ENCODE peak calls at places on chromosomes 16 and 17, in four cellular contexts. U is stimulated activated CD4-positive, alpha-beta T cell treated with anti-CD3 and anti-CD28 coated beads, Interleukin-12 subunit alpha, Interleukin-12 subunit beta, amount 100 ng/mL, for 48 hours; M is IMR-90; D is HT-29. R is an unnamed sample.

GRCh38 chr17:74288785-74289184 is 14.8 kb downstream of the DNAI2 start:
- DNase-seq in U (no peak), M (no peak), D (no peak), R (no peak)

GRCh38 chr16:89853306-89853993 is 19.9 kb upstream of the TCF25 start:
- DNase-seq in U (no peak), M (no peak), D (peak), R (peak)

GRCh38 chr17:35089846-35090193 is 26.3 kb upstream of the RFFL start:
- DNase-seq in U (peak), M (peak), D (no peak), R (peak)

GRCh38 chr17:64420143-64420670 is 28.7 kb upstream of the MILR1 start:
- DNase-seq in U (peak), M (peak), D (peak), R (no peak)

GRCh38 chr17:75318615-75319222 is 29.5 kb upstream of the SLC25A19 start:
- DNase-seq in U (no peak), M (no peak), D (no peak), R (no peak)

GRCh38 chr17:34961093-34961911 is at the start of the genes CCT6B and ZNF830:
- DNase-seq in U (peak), M (peak), D (peak), R (peak)

GRCh38 chr17:36512641-36513040 is 22.0 kb downstream of the MYO19 start:
- DNase-seq in U (no peak), M (no peak), D (no peak), R (no peak)

GRCh38 chr17:66842505-66842904 is 7.6 kb downstream of the CACNG5 start:
- DNase-seq in U (no peak), M (no peak), D (no peak), R (no peak)

GRCh38 chr17:263271-263670 is 81.8 kb upstream of the DOC2B start:
- DNase-seq in U (no peak), M (no peak), D (no peak), R (no peak)

GRCh38 chr17:21358682-21359482 is 17.3 kb upstream of the KCNJ12 start:
- DNase-seq in U (no peak), M (no peak), D (no peak), R (peak)

GRCh38 chr16:2162676-2163118 is 7.1 kb downstream of the TRAF7 start:
- DNase-seq in U (no peak), M (no peak), D (peak), R (no peak)

GRCh38 chr16:27918755-27919154 is 144.8 kb downstream of the GSG1L start:
- DNase-seq in U (no peak), M (peak), D (no peak), R (no peak)

GRCh38 chr17:81378941-81379511 is 16.2 kb upstream of the BAHCC1 start:
- DNase-seq in U (no peak), M (no peak), D (no peak), R (no peak)

GRCh38 chr16:24810951-24811843 is 34.6 kb upstream of the SLC5A11 start:
- DNase-seq in U (no peak), M (no peak), D (no peak), R (no peak)

GRCh38 chr16:67447508-67448076 is 16.7 kb downstream of the HSD11B2 start:
- DNase-seq in U (peak), M (peak), D (peak), R (peak)

GRCh38 chr16:31200821-31201510 is 1.6 kb downstream of the PYCARD start:
- DNase-seq in U (no peak), M (no peak), D (no peak), R (no peak)

GRCh38 chr17:15659663-15660062 is 24.4 kb downstream of the TRIM16 start:
- DNase-seq in U (no peak), M (no peak), D (peak), R (no peak)

GRCh38 chr16:9042943-9043680 is 48.3 kb upstream of the HAPSTR1 start:
- DNase-seq in U (no peak), M (peak), D (no peak), R (no peak)

GRCh38 chr17:80921159-80921558 is 70.5 kb upstream of the CHMP6 start:
- DNase-seq in U (no peak), M (no peak), D (no peak), R (no peak)

GRCh38 chr16:8818499-8819270 is 21.0 kb downstream of the PMM2 start:
- DNase-seq in U (no peak), M (no peak), D (no peak), R (no peak)

GRCh38 chr16:79571065-79571697 is 29.4 kb downstream of the MAF start:
- DNase-seq in U (no peak), M (no peak), D (no peak), R (no peak)

GRCh38 chr16:27378871-27379580 is 22.9 kb upstream of the IL21R start:
- DNase-seq in U (no peak), M (peak), D (no peak), R (no peak)

GRCh38 chr16:20136446-20136968 is 62.8 kb upstream of the GPR139 start:
- DNase-seq in U (no peak), M (no peak), D (no peak), R (no peak)

GRCh38 chr17:8997994-8998628 is 23.2 kb upstream of the NTN1 start:
- DNase-seq in U (peak), M (peak), D (peak), R (peak)

GRCh38 chr16:11796227-11797165 is 562 bp downstream of the ZC3H7A start:
- DNase-seq in U (no peak), M (peak), D (no peak), R (peak)

GRCh38 chr16:30724641-30725464 is 23.4 kb upstream of the PHKG2 start:
- DNase-seq in U (no peak), M (no peak), D (no peak), R (peak)

GRCh38 chr16:82563401-82563800 is 63.4 kb upstream of the CDH13 start:
- DNase-seq in U (no peak), M (no peak), D (no peak), R (no peak)

GRCh38 chr17:64741924-64742670 is 80.0 kb upstream of the SMURF2 start:
- DNase-seq in U (no peak), M (peak), D (no peak), R (no peak)

GRCh38 chr16:87169509-87169985 is 147.6 kb downstream of the C16orf95 start:
- DNase-seq in U (no peak), M (peak), D (no peak), R (no peak)

GRCh38 chr16:64445649-64446048 is 676.2 kb downstream of the CDH11 start:
- DNase-seq in U (no peak), M (peak), D (no peak), R (no peak)

GRCh38 chr17:6108382-6108781 is 38.2 kb downstream of the WSCD1 start:
- DNase-seq in U (no peak), M (no peak), D (no peak), R (peak)

GRCh38 chr16:56601325-56601724 is 7.1 kb upstream of the MT2A start:
- DNase-seq in U (no peak), M (no peak), D (no peak), R (no peak)

GRCh38 chr16:84139628-84140258 is 5.2 kb downstream of the HSDL1 start:
- DNase-seq in U (no peak), M (no peak), D (no peak), R (no peak)

GRCh38 chr17:9628509-9628908 is 16.8 kb upstream of the USP43 start:
- DNase-seq in U (no peak), M (no peak), D (peak), R (peak)

GRCh38 chr17:49676276-49676868 is 1.5 kb downstream of the SPOP start:
- DNase-seq in U (peak), M (peak), D (no peak), R (no peak)

GRCh38 chr16:68083861-68084503 is 1.2 kb upstream of the NFATC3 start:
- DNase-seq in U (no peak), M (peak), D (peak), R (no peak)

GRCh38 chr16:1180772-1181714 is 28.1 kb downstream of the CACNA1H start:
- DNase-seq in U (no peak), M (no peak), D (no peak), R (no peak)

GRCh38 chr17:30316736-30317135 is 17.1 kb downstream of the TMIGD1 start:
- DNase-seq in U (no peak), M (no peak), D (no peak), R (no peak)

GRCh38 chr17:83173997-83174858 is 94.8 kb downstream of the METRNL start:
- DNase-seq in U (no peak), M (peak), D (no peak), R (no peak)